ENCODE peak calls at places on chromosome 10, in six cellular contexts. Z is pancreas, N is fibroblast of mammary gland, Y is A549, R is WTC11, W is OCI-LY7. P is an unnamed sample.

GRCh38 chr10:72242675-72243074 is 26.6 kb upstream of the ASCC1 start:
- DNase-seq in Y (no peak), N (peak; percentile 75), Z (no peak), W (no peak), R (no peak), P (peak; percentile 87)

GRCh38 chr10:124572751-124573150 is 111.1 kb downstream of the LHPP start:
- DNase-seq in R (no peak), Y (no peak), N (no peak), Z (no peak), W (no peak), P (no peak)

GRCh38 chr10:119139464-119140067 is 25.9 kb downstream of the SFXN4 start:
- DNase-seq in N (peak; percentile 33), Z (no peak), W (peak; percentile 46), Y (peak; percentile 59), R (peak; percentile 46), P (no peak)

GRCh38 chr10:101892782-101893391 is 49.3 kb upstream of the KCNIP2 start:
- DNase-seq in R (no peak), N (peak; percentile 19), Y (no peak), Z (no peak), W (no peak), P (no peak)

GRCh38 chr10:3018247-3018646 is 49.1 kb upstream of the PFKP start:
- DNase-seq in N (no peak), Y (no peak), R (no peak), W (no peak), Z (no peak), P (peak; percentile 65)

GRCh38 chr10:3747248-3747960 is 37.6 kb downstream of the KLF6 start:
- DNase-seq in W (no peak), Y (no peak), Z (no peak), R (no peak), N (no peak), P (peak; percentile 69)

GRCh38 chr10:60353519-60354258 is 36.0 kb downstream of the ANK3 start:
- DNase-seq in N (peak; percentile 91), Y (no peak), W (no peak), R (no peak), Z (no peak), P (no peak)

GRCh38 chr10:3681642-3682554 is 103.1 kb downstream of the KLF6 start:
- DNase-seq in R (no peak), Y (no peak), Z (peak; percentile 38), W (no peak), N (no peak), P (no peak)

GRCh38 chr10:97854735-97855134 is 5.1 kb downstream of the GOLGA7B start:
- DNase-seq in N (no peak), Y (no peak), W (no peak), R (no peak), Z (no peak), P (no peak)

GRCh38 chr10:34553753-34554152 is 261.3 kb downstream of the PARD3 start:
- DNase-seq in N (no peak), Z (no peak), Y (no peak), R (no peak), W (no peak), P (no peak)

GRCh38 chr10:22103701-22104100 is 100.2 kb upstream of the DNAJC1 start:
- DNase-seq in N (peak; percentile 7), Y (peak; percentile 14), R (no peak), W (peak; percentile 16), Z (no peak), P (no peak)

GRCh38 chr10:30034433-30035137 is 24.8 kb downstream of the JCAD start:
- DNase-seq in Y (no peak), W (no peak), Z (no peak), R (no peak), N (no peak), P (no peak)

GRCh38 chr10:16653223-16653622 is 131.5 kb upstream of the C1QL3 start:
- DNase-seq in Y (no peak), Z (no peak), W (no peak), N (peak; percentile 2), R (no peak), P (no peak)

GRCh38 chr10:133422223-133422820 is 2.1 kb downstream of the SPRN start:
- DNase-seq in R (no peak), N (no peak), Z (no peak), W (no peak), Y (no peak), P (no peak)

GRCh38 chr10:68192113-68192512 is 39.8 kb downstream of the ATOH7 start:
- DNase-seq in W (no peak), Z (no peak), R (no peak), Y (no peak), N (peak; percentile 63), P (no peak)

GRCh38 chr10:120521880-120522279 is 64.9 kb downstream of the PLPP4 start:
- DNase-seq in Y (no peak), N (no peak), R (no peak), W (no peak), Z (no peak), P (no peak)

GRCh38 chr10:42428534-42428933 is 209.8 kb downstream of the ZNF33B start:
- DNase-seq in R (no peak), N (peak; percentile 8), Y (no peak), W (peak; percentile 16), Z (no peak), P (no peak)

DNA sequence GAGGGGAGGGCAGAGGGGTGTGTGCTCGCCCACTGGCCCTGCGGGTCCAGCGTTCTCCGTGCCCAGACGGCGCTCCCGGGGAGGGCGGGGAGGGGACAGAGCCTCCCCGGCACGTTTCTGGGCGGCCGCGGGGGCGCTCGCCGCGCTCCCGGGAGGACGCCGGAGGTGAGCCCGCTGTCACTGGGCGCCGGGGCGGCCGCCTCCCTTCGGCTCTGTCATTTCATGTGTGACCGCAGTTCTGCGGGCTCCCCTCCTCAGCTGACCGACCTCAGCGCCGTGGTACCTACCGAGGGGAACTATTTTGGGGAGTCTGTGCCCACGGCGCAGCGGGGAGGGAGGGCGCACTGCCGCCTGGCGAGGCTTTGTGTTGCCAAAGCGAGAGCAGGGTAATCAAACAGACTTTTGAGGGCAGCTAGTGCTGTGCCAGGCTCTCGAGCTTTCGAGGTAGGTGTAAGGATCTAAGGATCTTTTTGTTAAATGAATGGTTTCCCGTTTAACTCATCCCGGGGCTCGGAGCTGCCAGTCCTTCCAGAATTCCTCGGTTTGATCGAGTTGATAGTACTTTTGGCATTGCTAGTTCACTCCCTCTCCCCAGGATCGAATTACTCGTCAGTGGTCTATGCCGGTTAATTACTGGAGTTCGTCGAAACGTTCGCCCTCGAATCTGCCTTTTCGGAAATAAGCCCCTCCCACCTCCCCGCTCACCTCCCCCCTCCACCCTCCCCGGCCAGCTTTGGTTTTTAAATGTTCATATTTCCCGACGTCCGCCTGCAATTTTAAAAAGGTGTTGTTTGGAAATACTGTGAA is 1.9 kb downstream of the ARID5B start:
- DNase-seq in N (peak; percentile 59), W (peak; percentile 77), Y (peak; percentile 25), R (no peak), Z (peak; percentile 57), P (no peak)
- TF ChIP-seq CTCF in N (no peak), W (peak; percentile 59), Y (peak; percentile 44), R (no peak), Z (no peak), P (peak; percentile 43)

GRCh38 chr10:100877451-100877850 is 35.3 kb upstream of the SLF2 start:
- DNase-seq in Y (no peak), R (no peak), N (no peak), W (no peak), Z (no peak), P (no peak)

GRCh38 chr10:100882251-100882643 is 30.5 kb upstream of the SLF2 start:
- DNase-seq in Y (no peak), W (no peak), N (no peak), Z (no peak), R (no peak), P (no peak)

GRCh38 chr10:100878291-100878910 is 34.4 kb upstream of the SLF2 start:
- DNase-seq in Z (peak; percentile 47), N (peak; percentile 75), Y (peak; percentile 80), R (peak; percentile 75), W (peak; percentile 86), P (no peak)

GRCh38 chr10:100881552-100882250 is 31.1 kb upstream of the SLF2 start:
- DNase-seq in W (no peak), R (no peak), Y (no peak), Z (no peak), N (no peak), P (no peak)

GRCh38 chr10:100879741-100880360 is 32.9 kb upstream of the SLF2 start:
- DNase-seq in R (no peak), Z (no peak), Y (peak; percentile 21), N (no peak), W (no peak), P (no peak)
- TF ChIP-seq CTCF in R (no peak), Z (no peak), Y (no peak), N (no peak), W (no peak), P (no peak)

DNA sequence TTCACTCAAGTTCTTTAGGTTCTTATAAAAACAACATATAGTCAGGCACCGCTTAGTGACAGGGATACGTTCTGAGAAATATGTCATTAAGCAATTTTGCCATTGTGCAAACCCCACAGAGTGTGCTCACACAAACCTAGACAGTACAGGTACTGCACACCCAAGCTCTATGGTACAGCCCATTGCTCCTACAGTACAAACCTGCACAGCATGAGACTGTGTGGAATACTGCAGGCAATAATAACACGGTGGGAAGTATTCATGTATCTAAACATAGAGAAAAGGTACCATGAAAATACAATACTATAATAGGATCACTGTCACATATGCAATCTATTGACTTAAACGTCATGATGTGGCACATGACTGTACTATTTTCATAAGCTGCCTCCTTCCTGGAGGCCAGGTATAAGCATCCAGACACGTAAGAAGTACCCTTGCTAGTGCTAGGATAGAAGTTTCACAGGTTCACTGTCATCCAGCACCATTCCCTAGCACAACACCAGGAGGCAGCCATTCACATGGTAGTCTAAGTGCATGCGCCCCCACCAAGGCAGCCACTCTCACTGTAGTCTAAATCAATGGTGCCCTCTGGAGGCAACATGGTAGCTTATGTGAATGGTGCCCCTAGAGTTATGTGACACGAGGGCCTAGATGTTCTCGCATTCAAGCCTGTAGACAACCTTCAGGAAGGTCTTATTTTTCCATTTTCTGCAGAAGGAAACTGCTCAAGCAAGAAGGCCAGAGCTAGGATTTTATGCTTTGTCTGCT is 98.5 kb downstream of the ARHGAP22 start:
- DNase-seq in R (no peak), Y (peak; percentile 66), W (peak; percentile 34), Z (no peak), N (peak; percentile 33), P (peak; percentile 38)
- TF ChIP-seq CTCF in R (no peak), Y (peak; percentile 44), W (peak; percentile 63), Z (no peak), N (peak; percentile 30), P (peak; percentile 43)

GRCh38 chr10:18650618-18651017 is 769 bp downstream of the NSUN6 start:
- DNase-seq in Z (no peak), R (no peak), Y (no peak), N (no peak), W (peak; percentile 28), P (no peak)

GRCh38 chr10:18653112-18653511 is 1.7 kb upstream of the NSUN6 start:
- DNase-seq in W (no peak), R (no peak), N (no peak), Z (no peak), Y (no peak), P (no peak)

GRCh38 chr10:18647945-18648344 is 3.4 kb downstream of the NSUN6 start:
- DNase-seq in N (no peak), R (no peak), W (no peak), Y (no peak), Z (no peak), P (no peak)

GRCh38 chr10:18649364-18649959 is 1.9 kb downstream of the NSUN6 start:
- DNase-seq in N (no peak), Z (no peak), Y (no peak), R (no peak), W (peak; percentile 47), P (no peak)

GRCh38 chr10:18651324-18652007 is at the start of gene NSUN6:
- DNase-seq in W (peak; percentile 91), R (peak; percentile 91), Z (peak; percentile 92), Y (peak; percentile 90), N (peak; percentile 83), P (peak; percentile 93)
- TF ChIP-seq CTCF in W (no peak), R (no peak), Z (no peak), Y (no peak), N (no peak), P (no peak)

P was measured in osteocyte.